ENCODE peak calls at places on chromosome 5, in six cellular contexts. C, Z, B, U, W and T are unnamed samples.

GRCh38 chr5:168366124-168366523 is 74.7 kb downstream of the WWC1 start:
- DNase-seq in C (no peak), Z (no peak), B (peak), U (no peak), W (no peak), T (no peak)

GRCh38 chr5:42423285-42424152 is at the start of gene GHR:
- DNase-seq in C (no peak), Z (peak), B (peak), U (no peak), W (peak), T (no peak)

GRCh38 chr5:79774171-79774854 is 84.7 kb downstream of the CMYA5 start:
- DNase-seq in C (no peak), Z (no peak), B (peak), U (no peak), W (peak), T (no peak)

GRCh38 chr5:169922474-169922873 is 57.8 kb downstream of the INSYN2B start:
- DNase-seq in C (no peak), Z (no peak), B (no peak), U (no peak), W (no peak), T (no peak)

GRCh38 chr5:61313960-61314681 is 17.9 kb upstream of the ZSWIM6 start:
- DNase-seq in C (no peak), Z (peak), B (no peak), U (no peak), W (no peak), T (no peak)

GRCh38 chr5:173602423-173602822 is 14.0 kb downstream of the BOD1 start:
- DNase-seq in C (no peak), Z (no peak), B (no peak), U (no peak), W (no peak), T (no peak)

GRCh38 chr5:124040799-124041198 is 528.8 kb downstream of the CSNK1G3 start:
- DNase-seq in C (no peak), Z (no peak), B (no peak), U (no peak), W (no peak), T (no peak)

GRCh38 chr5:56523779-56524178 is 290.6 kb upstream of the ANKRD55 start:
- DNase-seq in C (no peak), Z (no peak), B (no peak), U (no peak), W (no peak), T (no peak)

GRCh38 chr5:140926211-140926902 is at the start of gene PCDHAC1:
- DNase-seq in C (no peak), Z (no peak), B (peak), U (peak), W (peak), T (no peak)

GRCh38 chr5:145975361-145976066 is 39.1 kb downstream of the SH3RF2 start:
- DNase-seq in C (no peak), Z (peak), B (no peak), U (no peak), W (peak), T (no peak)

GRCh38 chr5:132294728-132295504 is 722 bp downstream of the SLC22A4 start:
- DNase-seq in C (no peak), Z (peak), B (peak), U (peak), W (peak), T (peak)

GRCh38 chr5:163089233-163089632 is 348.2 kb upstream of the CCNG1 start:
- DNase-seq in C (no peak), Z (no peak), B (no peak), U (no peak), W (no peak), T (no peak)

GRCh38 chr5:424259-425110 is 18.5 kb upstream of the EXOC3 start:
- DNase-seq in C (no peak), Z (peak), B (no peak), U (no peak), W (no peak), T (no peak)

GRCh38 chr5:148746826-148747535 is 79.4 kb upstream of the ADRB2 start:
- DNase-seq in C (no peak), Z (no peak), B (no peak), U (no peak), W (no peak), T (no peak)

GRCh38 chr5:172858990-172859811 is 25.1 kb downstream of the ERGIC1 start:
- DNase-seq in C (no peak), Z (no peak), B (no peak), U (no peak), W (peak), T (no peak)

GRCh38 chr5:82330921-82331320 is 52.8 kb upstream of the RPS23 start:
- DNase-seq in C (no peak), Z (no peak), B (no peak), U (no peak), W (no peak), T (no peak)

GRCh38 chr5:3099954-3100353 is 348.5 kb upstream of the IRX2 start:
- DNase-seq in C (no peak), Z (no peak), B (no peak), U (no peak), W (no peak), T (no peak)

GRCh38 chr5:82073179-82073578 is 101.4 kb downstream of the ATG10 start:
- DNase-seq in C (no peak), Z (no peak), B (no peak), U (no peak), W (no peak), T (no peak)

GRCh38 chr5:150593996-150594395 is 46.5 kb upstream of the SYNPO start:
- DNase-seq in C (no peak), Z (no peak), B (no peak), U (no peak), W (no peak), T (no peak)

GRCh38 chr5:138408023-138408422 is 30.8 kb upstream of the REEP2 start:
- DNase-seq in C (no peak), Z (no peak), B (no peak), U (no peak), W (no peak), T (no peak)

GRCh38 chr5:143446535-143447226 is 43.2 kb upstream of the NR3C1 start:
- DNase-seq in C (no peak), Z (no peak), B (no peak), U (no peak), W (no peak), T (no peak)

GRCh38 chr5:52909192-52909591 is 80.0 kb upstream of the ITGA2 start:
- DNase-seq in C (no peak), Z (no peak), B (no peak), U (no peak), W (no peak), T (no peak)

GRCh38 chr5:92678576-92679105 is 902.4 kb downstream of the NR2F1-AS1 start:
- DNase-seq in C (no peak), Z (no peak), B (no peak), U (no peak), W (peak), T (no peak)

GRCh38 chr5:138054863-138055558 is 22.1 kb upstream of the FAM13B start:
- DNase-seq in C (no peak), Z (no peak), B (no peak), U (no peak), W (no peak), T (no peak)

GRCh38 chr5:124806026-124806856 is 59.8 kb upstream of the ZNF608 start:
- DNase-seq in C (no peak), Z (no peak), B (no peak), U (no peak), W (peak), T (no peak)

GRCh38 chr5:115192098-115192497 is 22.4 kb upstream of the TRIM36 start:
- DNase-seq in C (no peak), Z (no peak), B (no peak), U (no peak), W (no peak), T (no peak)

GRCh38 chr5:73419414-73420390 is 28.9 kb downstream of the FOXD1 start:
- DNase-seq in C (no peak), Z (no peak), B (peak), U (no peak), W (no peak), T (no peak)

GRCh38 chr5:3962113-3962512 is 366.5 kb downstream of the IRX1 start:
- DNase-seq in C (no peak), Z (no peak), B (no peak), U (no peak), W (no peak), T (no peak)

GRCh38 chr5:14628346-14628745 is 36.2 kb upstream of the OTULIN start:
- DNase-seq in C (peak), Z (peak), B (peak), U (peak), W (peak), T (peak)

GRCh38 chr5:90386099-90386710 is 23.4 kb downstream of the CETN3 start:
- DNase-seq in C (no peak), Z (no peak), B (no peak), U (no peak), W (no peak), T (no peak)

GRCh38 chr5:97750576-97750975 is 567.5 kb upstream of the RIOK2 start:
- DNase-seq in C (no peak), Z (no peak), B (no peak), U (no peak), W (no peak), T (no peak)

GRCh38 chr5:156359452-156359851 is 32.5 kb downstream of the SGCD start:
- DNase-seq in C (no peak), Z (no peak), B (no peak), U (no peak), W (no peak), T (no peak)

GRCh38 chr5:131423056-131423455 is 159.2 kb downstream of the CDC42SE2 start:
- DNase-seq in C (no peak), Z (no peak), B (peak), U (no peak), W (no peak), T (no peak)

GRCh38 chr5:67092447-67093023 is 104.1 kb downstream of the CD180 start:
- DNase-seq in C (no peak), Z (no peak), B (no peak), U (no peak), W (no peak), T (no peak)

GRCh38 chr5:154193636-154194035 is 3.1 kb downstream of the GALNT10 start:
- DNase-seq in C (no peak), Z (no peak), B (no peak), U (no peak), W (no peak), T (no peak)

GRCh38 chr5:88556415-88556814 is 287.8 kb upstream of the TMEM161B start:
- DNase-seq in C (no peak), Z (no peak), B (no peak), U (no peak), W (no peak), T (no peak)

GRCh38 chr5:55037046-55037771 is 13.2 kb downstream of the GZMK start:
- DNase-seq in C (peak), Z (no peak), B (no peak), U (peak), W (no peak), T (peak)